ENCODE peak calls at places on chromosomes 12 and 14, in seven cellular contexts. One of them, this sample, is unnamed.

GRCh38 chr12:76764856-76765255 is 941 bp downstream of the ZDHHC17 start:
- DNase-seq in right atrium auricular region: no peak
- DNase-seq in uterus: no peak
- DNase-seq in HL-60: no peak
- DNase-seq in prostate gland: peak
- DNase-seq in dorsolateral prefrontal cortex: no peak
- DNase-seq in heart right ventricle: no peak
- DNase-seq in this sample: peak

GRCh38 chr14:50739186-50739585 is 71.1 kb upstream of the SAV1 start:
- DNase-seq in uterus: no peak
- DNase-seq in prostate gland: no peak
- DNase-seq in HL-60: no peak
- DNase-seq in dorsolateral prefrontal cortex: no peak
- DNase-seq in heart right ventricle: no peak
- DNase-seq in right atrium auricular region: no peak
- DNase-seq in this sample: no peak

GRCh38 chr14:93997082-93997481 is at the start of gene CCDC197:
- DNase-seq in uterus: no peak
- DNase-seq in heart right ventricle: no peak
- DNase-seq in prostate gland: no peak
- DNase-seq in right atrium auricular region: no peak
- DNase-seq in HL-60: no peak
- DNase-seq in dorsolateral prefrontal cortex: no peak
- DNase-seq in this sample: no peak

GRCh38 chr14:106378191-106378590 is 851.8 kb downstream of the TMEM121 start:
- DNase-seq in prostate gland: no peak
- DNase-seq in heart right ventricle: no peak
- DNase-seq in right atrium auricular region: no peak
- DNase-seq in dorsolateral prefrontal cortex: no peak
- DNase-seq in uterus: no peak
- DNase-seq in HL-60: peak
- DNase-seq in this sample: no peak

GRCh38 chr12:117530796-117531195 is 169.4 kb upstream of the NOS1 start:
- DNase-seq in HL-60: no peak
- DNase-seq in heart right ventricle: no peak
- DNase-seq in uterus: no peak
- DNase-seq in right atrium auricular region: no peak
- DNase-seq in dorsolateral prefrontal cortex: no peak
- DNase-seq in prostate gland: no peak
- DNase-seq in this sample: no peak

GRCh38 chr14:57982161-57982560 is 116.3 kb upstream of the SLC35F4 start:
- DNase-seq in heart right ventricle: no peak
- DNase-seq in uterus: no peak
- DNase-seq in HL-60: no peak
- DNase-seq in right atrium auricular region: no peak
- DNase-seq in prostate gland: no peak
- DNase-seq in dorsolateral prefrontal cortex: no peak
- DNase-seq in this sample: no peak

GRCh38 chr14:80762829-80763228 is 178.7 kb downstream of the CEP128 start:
- DNase-seq in prostate gland: no peak
- DNase-seq in heart right ventricle: no peak
- DNase-seq in HL-60: no peak
- DNase-seq in right atrium auricular region: no peak
- DNase-seq in uterus: no peak
- DNase-seq in dorsolateral prefrontal cortex: no peak
- DNase-seq in this sample: no peak

GRCh38 chr14:78029471-78030372 is 140.5 kb upstream of the NRXN3 start:
- DNase-seq in prostate gland: no peak
- DNase-seq in HL-60: no peak
- DNase-seq in heart right ventricle: no peak
- DNase-seq in uterus: no peak
- DNase-seq in right atrium auricular region: no peak
- DNase-seq in dorsolateral prefrontal cortex: peak
- DNase-seq in this sample: peak

GRCh38 chr12:64332296-64332695 is 58.3 kb downstream of the C12orf56 start:
- DNase-seq in HL-60: no peak
- DNase-seq in heart right ventricle: no peak
- DNase-seq in right atrium auricular region: no peak
- DNase-seq in dorsolateral prefrontal cortex: no peak
- DNase-seq in uterus: no peak
- DNase-seq in prostate gland: no peak
- DNase-seq in this sample: no peak

GRCh38 chr12:24378548-24379011 is 429.1 kb upstream of the SOX5 start:
- DNase-seq in heart right ventricle: no peak
- DNase-seq in right atrium auricular region: no peak
- DNase-seq in prostate gland: no peak
- DNase-seq in dorsolateral prefrontal cortex: no peak
- DNase-seq in HL-60: no peak
- DNase-seq in uterus: no peak
- DNase-seq in this sample: no peak

GRCh38 chr12:29145372-29146170 is 3.5 kb upstream of the FAR2 start:
- DNase-seq in right atrium auricular region: no peak
- DNase-seq in heart right ventricle: no peak
- DNase-seq in prostate gland: no peak
- DNase-seq in uterus: no peak
- DNase-seq in HL-60: no peak
- DNase-seq in dorsolateral prefrontal cortex: no peak
- DNase-seq in this sample: no peak

GRCh38 chr14:103705158-103705523 is 10.1 kb downstream of the XRCC3 start:
- DNase-seq in uterus: peak
- DNase-seq in HL-60: no peak
- DNase-seq in right atrium auricular region: no peak
- DNase-seq in prostate gland: peak
- DNase-seq in heart right ventricle: no peak
- DNase-seq in dorsolateral prefrontal cortex: no peak
- DNase-seq in this sample: no peak

GRCh38 chr12:85468356-85469157 is 188.5 kb downstream of the ALX1 start:
- DNase-seq in right atrium auricular region: no peak
- DNase-seq in uterus: no peak
- DNase-seq in dorsolateral prefrontal cortex: no peak
- DNase-seq in heart right ventricle: no peak
- DNase-seq in HL-60: peak
- DNase-seq in prostate gland: peak
- DNase-seq in this sample: peak

GRCh38 chr12:99154264-99154982 is 493.1 kb upstream of the GARIN6 start:
- DNase-seq in prostate gland: no peak
- DNase-seq in heart right ventricle: no peak
- DNase-seq in uterus: peak
- DNase-seq in dorsolateral prefrontal cortex: peak
- DNase-seq in HL-60: no peak
- DNase-seq in right atrium auricular region: no peak
- DNase-seq in this sample: no peak

DNA sequence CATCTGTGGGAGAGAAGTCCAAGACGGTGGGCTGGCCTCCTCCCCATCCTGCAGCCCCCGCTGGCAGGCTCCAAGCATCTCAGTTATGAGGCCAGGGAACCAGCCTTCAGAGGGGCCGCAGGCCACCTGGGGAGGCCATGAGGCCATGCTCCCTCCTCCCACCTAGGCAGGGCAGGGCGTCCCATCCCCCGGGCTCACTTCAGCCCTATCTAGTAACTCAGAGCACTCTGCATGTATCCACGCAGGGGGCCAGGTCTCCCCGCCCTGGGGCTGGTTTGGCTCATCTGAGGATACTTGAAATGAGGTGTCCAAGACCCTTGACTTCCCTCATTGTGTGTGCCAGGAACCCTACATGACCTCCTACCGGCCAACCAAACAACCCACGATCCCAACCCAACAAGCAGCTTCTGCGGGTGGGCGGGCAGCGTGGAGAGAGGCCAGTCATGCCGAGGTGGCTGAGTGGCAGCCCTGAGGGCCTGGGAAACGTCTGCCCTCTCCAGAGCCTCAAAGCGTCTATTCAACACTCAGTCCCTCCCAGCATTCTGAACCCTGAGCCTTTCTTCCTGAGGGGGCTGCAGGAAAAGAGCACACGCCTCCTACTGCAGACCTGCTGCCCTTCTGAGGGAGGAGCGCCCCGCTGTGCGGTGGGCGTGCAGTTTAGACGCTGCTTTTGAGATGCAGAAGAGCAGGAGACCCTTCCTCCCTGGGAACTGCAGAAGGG is 16.8 kb downstream of the ISCA2 start:
- DNase-seq in dorsolateral prefrontal cortex: peak
- DNase-seq in heart right ventricle: no peak
- DNase-seq in HL-60: no peak
- DNase-seq in uterus: no peak
- DNase-seq in right atrium auricular region: no peak
- DNase-seq in prostate gland: no peak
- DNase-seq in this sample: no peak
- H3K27ac ChIP-seq in dorsolateral prefrontal cortex: no peak
- H3K27ac ChIP-seq in heart right ventricle: no peak
- H3K27ac ChIP-seq in HL-60: no peak
- H3K27ac ChIP-seq in uterus: no peak
- H3K27ac ChIP-seq in right atrium auricular region: peak
- H3K27ac ChIP-seq in prostate gland: no peak
- H3K27ac ChIP-seq in this sample: no peak

GRCh38 chr12:57342207-57342691 is 88.6 kb downstream of the R3HDM2 start:
- DNase-seq in dorsolateral prefrontal cortex: peak
- DNase-seq in uterus: no peak
- DNase-seq in heart right ventricle: no peak
- DNase-seq in HL-60: no peak
- DNase-seq in prostate gland: no peak
- DNase-seq in right atrium auricular region: peak
- DNase-seq in this sample: peak
- H3K4me3 ChIP-seq in dorsolateral prefrontal cortex: peak
- H3K4me3 ChIP-seq in uterus: no peak
- H3K4me3 ChIP-seq in heart right ventricle: no peak
- H3K4me3 ChIP-seq in HL-60: no peak
- H3K4me3 ChIP-seq in prostate gland: no peak
- H3K4me3 ChIP-seq in right atrium auricular region: no peak
- H3K4me3 ChIP-seq in this sample: no peak

GRCh38 chr12:69341328-69341727 is 6.9 kb upstream of the LYZ start:
- DNase-seq in dorsolateral prefrontal cortex: no peak
- DNase-seq in prostate gland: no peak
- DNase-seq in uterus: no peak
- DNase-seq in heart right ventricle: no peak
- DNase-seq in right atrium auricular region: no peak
- DNase-seq in HL-60: peak
- DNase-seq in this sample: no peak
- H3K27ac ChIP-seq in dorsolateral prefrontal cortex: no peak
- H3K27ac ChIP-seq in prostate gland: no peak
- H3K27ac ChIP-seq in uterus: no peak
- H3K27ac ChIP-seq in heart right ventricle: no peak
- H3K27ac ChIP-seq in right atrium auricular region: no peak
- H3K27ac ChIP-seq in HL-60: peak
- H3K27ac ChIP-seq in this sample: no peak

GRCh38 chr12:30152705-30153104 is 369.0 kb upstream of the TMTC1 start:
- DNase-seq in dorsolateral prefrontal cortex: no peak
- DNase-seq in heart right ventricle: no peak
- DNase-seq in prostate gland: no peak
- DNase-seq in right atrium auricular region: no peak
- DNase-seq in HL-60: no peak
- DNase-seq in uterus: no peak
- DNase-seq in this sample: no peak
- H3K4me3 ChIP-seq in dorsolateral prefrontal cortex: no peak
- H3K4me3 ChIP-seq in heart right ventricle: no peak
- H3K4me3 ChIP-seq in prostate gland: no peak
- H3K4me3 ChIP-seq in right atrium auricular region: no peak
- H3K4me3 ChIP-seq in HL-60: no peak
- H3K4me3 ChIP-seq in uterus: no peak
- H3K4me3 ChIP-seq in this sample: no peak

This sample was measured in adrenal gland.